ENCODE peak calls at places on chromosomes 5 and 9, in nine cellular contexts. B, F, Z, E, N, Y, U, G and P are unnamed samples.

GRCh38 chr5:38453921-38454320 is 102.5 kb downstream of the LIFR start:
- DNase-seq in B (no peak), F (no peak), Z (no peak), E (no peak), N (no peak), Y (no peak), U (no peak), G (no peak), P (no peak)

GRCh38 chr9:84054341-84055010 is 73.9 kb downstream of the RMI1 start:
- DNase-seq in B (no peak), F (no peak), Z (no peak), E (no peak), N (no peak), Y (no peak), U (no peak), G (no peak), P (no peak)

GRCh38 chr5:133376986-133377385 is 235.4 kb downstream of the FSTL4 start:
- DNase-seq in B (no peak), F (no peak), Z (no peak), E (no peak), N (no peak), Y (no peak), U (no peak), G (no peak), P (no peak)

GRCh38 chr9:112765281-112765680 is 14.7 kb downstream of the SNX30 start:
- DNase-seq in B (no peak), F (no peak), Z (no peak), E (no peak), N (no peak), Y (no peak), U (no peak), G (no peak), P (no peak)

GRCh38 chr5:142826093-142826492 is 55.9 kb downstream of the ARHGAP26 start:
- DNase-seq in B (no peak), F (no peak), Z (no peak), E (no peak), N (no peak), Y (no peak), U (no peak), G (no peak), P (no peak)

GRCh38 chr9:125889524-125890473 is 142.6 kb downstream of the PBX3 start:
- DNase-seq in B (no peak), F (no peak), Z (peak; percentile 13), E (no peak), N (peak; percentile 51), Y (peak; percentile 48), U (peak; percentile 10), G (peak; percentile 20), P (no peak)

GRCh38 chr9:34246453-34246852 is 67.6 kb downstream of the UBAP1 start:
- DNase-seq in B (no peak), F (no peak), Z (no peak), E (no peak), N (no peak), Y (no peak), U (no peak), G (no peak), P (no peak)

GRCh38 chr5:73633060-73633459 is 7.1 kb downstream of the ARHGEF28 start:
- DNase-seq in B (no peak), F (no peak), Z (no peak), E (no peak), N (peak; percentile 57), Y (no peak), U (no peak), G (no peak), P (no peak)

GRCh38 chr9:126379661-126380365 is 53.2 kb downstream of the MVB12B start:
- DNase-seq in B (no peak), F (no peak), Z (no peak), E (no peak), N (no peak), Y (no peak), U (no peak), G (no peak), P (no peak)

GRCh38 chr9:134678206-134678605 is 36.6 kb downstream of the COL5A1 start:
- DNase-seq in B (no peak), F (no peak), Z (no peak), E (no peak), N (no peak), Y (no peak), U (no peak), G (no peak), P (no peak)

GRCh38 chr9:18405240-18405639 is 68.7 kb upstream of the ADAMTSL1 start:
- DNase-seq in B (no peak), F (no peak), Z (no peak), E (no peak), N (peak; percentile 31), Y (no peak), U (no peak), G (no peak), P (no peak)

GRCh38 chr9:130535818-130536521 is 43.4 kb upstream of the FUBP3 start:
- DNase-seq in B (no peak), F (no peak), Z (no peak), E (no peak), N (no peak), Y (no peak), U (no peak), G (no peak), P (no peak)

GRCh38 chr9:98892296-98892695 is 51.4 kb upstream of the COL15A1 start:
- DNase-seq in B (no peak), F (no peak), Z (no peak), E (no peak), N (peak; percentile 31), Y (no peak), U (no peak), G (no peak), P (peak; percentile 33)

GRCh38 chr5:27854243-27854852 is 816.0 kb upstream of the CDH9 start:
- DNase-seq in B (no peak), F (no peak), Z (no peak), E (no peak), N (peak; percentile 55), Y (no peak), U (no peak), G (no peak), P (no peak)

GRCh38 chr5:115267617-115268016 is 4.9 kb upstream of the PGGT1B start:
- DNase-seq in B (no peak), F (no peak), Z (no peak), E (no peak), N (peak; percentile 78), Y (no peak), U (no peak), G (no peak), P (no peak)

GRCh38 chr5:150469718-150470470 is 20.4 kb upstream of the RPS14 start:
- DNase-seq in B (no peak), F (peak; percentile 97), Z (no peak), E (peak; percentile 51), N (peak; percentile 99), Y (no peak), U (no peak), G (no peak), P (peak; percentile 92)

GRCh38 chr5:121949885-121950284 is 11.9 kb upstream of the SRFBP1 start:
- DNase-seq in B (no peak), F (no peak), Z (no peak), E (peak; percentile 14), N (peak; percentile 62), Y (peak; percentile 53), U (no peak), G (no peak), P (peak; percentile 15)